ENCODE peak calls at places on chromosomes 6 and 20, in nine cellular contexts. One of them, this sample, is unnamed.

GRCh38 chr20:24337074-24337473 is 132.4 kb upstream of the SYNDIG1 start:
- DNase-seq in cardiac fibroblast: peak
- DNase-seq in fibroblast of lung: peak
- DNase-seq in HCT116: no peak
- DNase-seq in lower lobe of right lung: no peak
- DNase-seq in GM20000: no peak
- DNase-seq in mucosa of descending colon: no peak
- DNase-seq in breast epithelium: no peak
- DNase-seq in HFFc6: peak
- DNase-seq in this sample: no peak

GRCh38 chr6:169961772-169962561 is 210.5 kb downstream of the ERMARD start:
- DNase-seq in cardiac fibroblast: no peak
- DNase-seq in fibroblast of lung: no peak
- DNase-seq in HCT116: no peak
- DNase-seq in lower lobe of right lung: peak
- DNase-seq in GM20000: no peak
- DNase-seq in mucosa of descending colon: no peak
- DNase-seq in breast epithelium: peak
- DNase-seq in HFFc6: no peak
- DNase-seq in this sample: no peak

GRCh38 chr6:152096863-152097496 is 289.5 kb downstream of the ESR1 start:
- DNase-seq in cardiac fibroblast: peak
- DNase-seq in fibroblast of lung: peak
- DNase-seq in HCT116: no peak
- DNase-seq in lower lobe of right lung: no peak
- DNase-seq in GM20000: no peak
- DNase-seq in mucosa of descending colon: no peak
- DNase-seq in breast epithelium: no peak
- DNase-seq in HFFc6: peak
- DNase-seq in this sample: no peak

GRCh38 chr6:169663468-169663867 is 38.4 kb downstream of the WDR27 start:
- DNase-seq in cardiac fibroblast: no peak
- DNase-seq in fibroblast of lung: no peak
- DNase-seq in HCT116: no peak
- DNase-seq in lower lobe of right lung: no peak
- DNase-seq in GM20000: no peak
- DNase-seq in mucosa of descending colon: no peak
- DNase-seq in breast epithelium: no peak
- DNase-seq in HFFc6: no peak
- DNase-seq in this sample: no peak

GRCh38 chr6:41374618-41375590 is 39.5 kb downstream of the NCR2 start:
- DNase-seq in cardiac fibroblast: peak
- DNase-seq in fibroblast of lung: no peak
- DNase-seq in HCT116: no peak
- DNase-seq in lower lobe of right lung: no peak
- DNase-seq in GM20000: no peak
- DNase-seq in mucosa of descending colon: no peak
- DNase-seq in breast epithelium: no peak
- DNase-seq in HFFc6: no peak
- DNase-seq in this sample: no peak

GRCh38 chr6:56852611-56853010 is 102.3 kb upstream of the BEND6 start:
- DNase-seq in cardiac fibroblast: no peak
- DNase-seq in fibroblast of lung: no peak
- DNase-seq in HCT116: no peak
- DNase-seq in lower lobe of right lung: no peak
- DNase-seq in GM20000: no peak
- DNase-seq in mucosa of descending colon: no peak
- DNase-seq in breast epithelium: no peak
- DNase-seq in HFFc6: no peak
- DNase-seq in this sample: no peak

GRCh38 chr6:14129572-14129971 is 12.0 kb downstream of the CD83 start:
- DNase-seq in cardiac fibroblast: peak
- DNase-seq in fibroblast of lung: peak
- DNase-seq in HCT116: peak
- DNase-seq in lower lobe of right lung: no peak
- DNase-seq in GM20000: peak
- DNase-seq in mucosa of descending colon: peak
- DNase-seq in breast epithelium: no peak
- DNase-seq in HFFc6: peak
- DNase-seq in this sample: peak

GRCh38 chr20:41167118-41167470 is 29.8 kb downstream of the PLCG1 start:
- DNase-seq in cardiac fibroblast: no peak
- DNase-seq in fibroblast of lung: no peak
- DNase-seq in HCT116: no peak
- DNase-seq in lower lobe of right lung: no peak
- DNase-seq in GM20000: no peak
- DNase-seq in mucosa of descending colon: no peak
- DNase-seq in breast epithelium: no peak
- DNase-seq in HFFc6: no peak
- DNase-seq in this sample: no peak

GRCh38 chr6:42332916-42333315 is 115.3 kb upstream of the MRPS10 start:
- DNase-seq in cardiac fibroblast: no peak
- DNase-seq in fibroblast of lung: no peak
- DNase-seq in HCT116: no peak
- DNase-seq in lower lobe of right lung: no peak
- DNase-seq in GM20000: no peak
- DNase-seq in mucosa of descending colon: no peak
- DNase-seq in breast epithelium: no peak
- DNase-seq in HFFc6: no peak
- DNase-seq in this sample: no peak

GRCh38 chr6:32941412-32941784 is 570 bp upstream of the HLA-DMB start:
- DNase-seq in cardiac fibroblast: no peak
- DNase-seq in fibroblast of lung: no peak
- DNase-seq in HCT116: no peak
- DNase-seq in lower lobe of right lung: no peak
- DNase-seq in GM20000: peak
- DNase-seq in mucosa of descending colon: peak
- DNase-seq in breast epithelium: no peak
- DNase-seq in HFFc6: no peak
- DNase-seq in this sample: no peak

GRCh38 chr6:84728602-84729001 is 35.8 kb downstream of the TBX18 start:
- DNase-seq in cardiac fibroblast: peak
- DNase-seq in fibroblast of lung: peak
- DNase-seq in HCT116: peak
- DNase-seq in lower lobe of right lung: no peak
- DNase-seq in GM20000: no peak
- DNase-seq in mucosa of descending colon: no peak
- DNase-seq in breast epithelium: no peak
- DNase-seq in HFFc6: peak
- DNase-seq in this sample: no peak

GRCh38 chr6:26025047-26025893 is 62.0 kb upstream of the HFE start:
- DNase-seq in cardiac fibroblast: peak
- DNase-seq in fibroblast of lung: peak
- DNase-seq in HCT116: no peak
- DNase-seq in lower lobe of right lung: no peak
- DNase-seq in GM20000: no peak
- DNase-seq in mucosa of descending colon: no peak
- DNase-seq in breast epithelium: peak
- DNase-seq in HFFc6: peak
- DNase-seq in this sample: no peak

GRCh38 chr20:17648782-17649730 is 33.0 kb downstream of the RRBP1 start:
- DNase-seq in cardiac fibroblast: no peak
- DNase-seq in fibroblast of lung: no peak
- DNase-seq in HCT116: no peak
- DNase-seq in lower lobe of right lung: peak
- DNase-seq in GM20000: peak
- DNase-seq in mucosa of descending colon: peak
- DNase-seq in breast epithelium: no peak
- DNase-seq in HFFc6: no peak
- DNase-seq in this sample: no peak

DNA sequence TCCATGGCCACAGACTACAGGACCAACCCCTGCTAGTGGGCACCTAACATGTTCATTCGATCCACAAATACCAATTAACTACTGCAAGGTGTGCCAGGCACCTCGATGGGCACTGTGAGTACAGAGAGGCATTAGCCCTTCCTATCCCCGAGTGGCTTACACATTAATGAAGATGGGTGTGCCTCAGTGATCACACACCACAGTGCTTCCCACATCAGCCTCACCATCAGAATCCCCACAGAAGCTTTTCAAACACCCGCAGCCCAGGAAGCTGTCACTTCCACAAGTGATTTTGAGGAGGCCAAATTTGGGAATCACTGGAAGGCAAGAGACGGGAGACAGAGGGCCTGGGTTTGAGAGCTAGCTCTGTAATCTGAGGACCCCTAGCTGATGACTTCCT is 23.7 kb downstream of the EZR start:
- DNase-seq in cardiac fibroblast: no peak
- DNase-seq in fibroblast of lung: no peak
- DNase-seq in HCT116: no peak
- DNase-seq in lower lobe of right lung: no peak
- DNase-seq in GM20000: no peak
- DNase-seq in mucosa of descending colon: no peak
- DNase-seq in breast epithelium: no peak
- DNase-seq in HFFc6: no peak
- DNase-seq in this sample: no peak
- TF ChIP-seq CTCF in cardiac fibroblast: no peak
- TF ChIP-seq CTCF in fibroblast of lung: no peak
- TF ChIP-seq CTCF in HCT116: no peak
- TF ChIP-seq CTCF in lower lobe of right lung: no peak
- TF ChIP-seq CTCF in GM20000: no peak
- TF ChIP-seq CTCF in mucosa of descending colon: no peak
- TF ChIP-seq CTCF in breast epithelium: no peak
- TF ChIP-seq CTCF in HFFc6: no peak
- TF ChIP-seq CTCF in this sample: no peak

DNA sequence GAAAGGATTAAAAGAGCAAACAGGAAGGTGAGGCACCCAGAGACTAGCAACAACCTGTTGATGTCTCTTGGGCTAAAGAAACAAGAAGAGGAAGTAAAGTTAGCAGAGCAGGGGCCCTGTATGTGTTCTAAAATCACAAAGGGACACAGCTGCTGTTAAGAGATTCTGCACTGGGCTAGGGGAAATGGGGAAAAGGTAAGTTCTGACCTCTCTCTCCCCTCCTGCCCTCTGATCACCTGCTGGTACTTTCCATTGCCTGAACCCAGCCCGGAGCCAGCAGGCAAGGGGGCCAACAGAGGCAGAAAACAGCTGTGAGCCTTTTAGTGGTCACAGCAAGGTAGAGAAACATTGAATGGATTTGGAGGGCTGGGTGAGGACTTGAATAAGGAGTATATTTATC is 13.5 kb upstream of the CNR1 start:
- DNase-seq in cardiac fibroblast: no peak
- DNase-seq in fibroblast of lung: no peak
- DNase-seq in HCT116: no peak
- DNase-seq in lower lobe of right lung: no peak
- DNase-seq in GM20000: peak
- DNase-seq in mucosa of descending colon: no peak
- DNase-seq in breast epithelium: no peak
- DNase-seq in HFFc6: no peak
- DNase-seq in this sample: no peak
- TF ChIP-seq CTCF in cardiac fibroblast: no peak
- TF ChIP-seq CTCF in fibroblast of lung: no peak
- TF ChIP-seq CTCF in HCT116: no peak
- TF ChIP-seq CTCF in lower lobe of right lung: no peak
- TF ChIP-seq CTCF in GM20000: no peak
- TF ChIP-seq CTCF in mucosa of descending colon: no peak
- TF ChIP-seq CTCF in breast epithelium: no peak
- TF ChIP-seq CTCF in HFFc6: no peak
- TF ChIP-seq CTCF in this sample: no peak

GRCh38 chr6:4180653-4181255 is 45.4 kb upstream of the ECI2 start:
- DNase-seq in cardiac fibroblast: peak
- DNase-seq in fibroblast of lung: peak
- DNase-seq in HCT116: peak
- DNase-seq in lower lobe of right lung: no peak
- DNase-seq in GM20000: no peak
- DNase-seq in mucosa of descending colon: no peak
- DNase-seq in breast epithelium: no peak
- DNase-seq in HFFc6: peak
- DNase-seq in this sample: no peak

GRCh38 chr6:4178737-4179333 is 43.5 kb upstream of the ECI2 start:
- DNase-seq in cardiac fibroblast: no peak
- DNase-seq in fibroblast of lung: no peak
- DNase-seq in HCT116: no peak
- DNase-seq in lower lobe of right lung: no peak
- DNase-seq in GM20000: no peak
- DNase-seq in mucosa of descending colon: no peak
- DNase-seq in breast epithelium: no peak
- DNase-seq in HFFc6: no peak
- DNase-seq in this sample: no peak

GRCh38 chr6:4176907-4177306 is 41.5 kb upstream of the ECI2 start:
- DNase-seq in cardiac fibroblast: no peak
- DNase-seq in fibroblast of lung: no peak
- DNase-seq in HCT116: no peak
- DNase-seq in lower lobe of right lung: no peak
- DNase-seq in GM20000: no peak
- DNase-seq in mucosa of descending colon: no peak
- DNase-seq in breast epithelium: no peak
- DNase-seq in HFFc6: no peak
- DNase-seq in this sample: no peak

GRCh38 chr6:4185419-4185818 is 50.0 kb upstream of the ECI2 start:
- DNase-seq in cardiac fibroblast: peak
- DNase-seq in fibroblast of lung: no peak
- DNase-seq in HCT116: no peak
- DNase-seq in lower lobe of right lung: no peak
- DNase-seq in GM20000: no peak
- DNase-seq in mucosa of descending colon: no peak
- DNase-seq in breast epithelium: no peak
- DNase-seq in HFFc6: no peak
- DNase-seq in this sample: no peak

GRCh38 chr6:4179960-4180652 is 44.7 kb upstream of the ECI2 start:
- DNase-seq in cardiac fibroblast: peak
- DNase-seq in fibroblast of lung: peak
- DNase-seq in HCT116: no peak
- DNase-seq in lower lobe of right lung: no peak
- DNase-seq in GM20000: no peak
- DNase-seq in mucosa of descending colon: no peak
- DNase-seq in breast epithelium: no peak
- DNase-seq in HFFc6: no peak
- DNase-seq in this sample: no peak
- TF ChIP-seq CTCF in cardiac fibroblast: no peak
- TF ChIP-seq CTCF in fibroblast of lung: no peak
- TF ChIP-seq CTCF in HCT116: no peak
- TF ChIP-seq CTCF in lower lobe of right lung: no peak
- TF ChIP-seq CTCF in GM20000: no peak
- TF ChIP-seq CTCF in mucosa of descending colon: no peak
- TF ChIP-seq CTCF in breast epithelium: no peak
- TF ChIP-seq CTCF in HFFc6: no peak
- TF ChIP-seq CTCF in this sample: no peak

GRCh38 chr20:57526067-57526884 is 1.3 kb upstream of the CTCFL start:
- DNase-seq in cardiac fibroblast: no peak
- DNase-seq in fibroblast of lung: no peak
- DNase-seq in HCT116: peak
- DNase-seq in lower lobe of right lung: no peak
- DNase-seq in GM20000: peak
- DNase-seq in mucosa of descending colon: no peak
- DNase-seq in breast epithelium: no peak
- DNase-seq in HFFc6: no peak
- DNase-seq in this sample: no peak
- TF ChIP-seq CTCF in cardiac fibroblast: no peak
- TF ChIP-seq CTCF in fibroblast of lung: no peak
- TF ChIP-seq CTCF in HCT116: peak
- TF ChIP-seq CTCF in lower lobe of right lung: no peak
- TF ChIP-seq CTCF in GM20000: no peak
- TF ChIP-seq CTCF in mucosa of descending colon: no peak
- TF ChIP-seq CTCF in breast epithelium: no peak
- TF ChIP-seq CTCF in HFFc6: peak
- TF ChIP-seq CTCF in this sample: peak

GRCh38 chr6:7254980-7255825 is 57.8 kb downstream of the SSR1 start:
- DNase-seq in cardiac fibroblast: no peak
- DNase-seq in fibroblast of lung: no peak
- DNase-seq in HCT116: no peak
- DNase-seq in lower lobe of right lung: peak
- DNase-seq in GM20000: no peak
- DNase-seq in mucosa of descending colon: no peak
- DNase-seq in breast epithelium: no peak
- DNase-seq in HFFc6: no peak
- DNase-seq in this sample: no peak
- TF ChIP-seq CTCF in cardiac fibroblast: no peak
- TF ChIP-seq CTCF in fibroblast of lung: no peak
- TF ChIP-seq CTCF in HCT116: no peak
- TF ChIP-seq CTCF in lower lobe of right lung: no peak
- TF ChIP-seq CTCF in GM20000: no peak
- TF ChIP-seq CTCF in mucosa of descending colon: no peak
- TF ChIP-seq CTCF in breast epithelium: no peak
- TF ChIP-seq CTCF in HFFc6: no peak
- TF ChIP-seq CTCF in this sample: no peak

This sample was measured in D721Med.